ENCODE peak calls at places on chromosomes 5 and 9, in seven cellular contexts. One of them, this sample, is unnamed.

GRCh38 chr9:4936277-4936676 is 48.8 kb upstream of the JAK2 start:
- DNase-seq in cardiac fibroblast: no peak
- DNase-seq in fibroblast of lung: no peak
- DNase-seq in neural progenitor cell: no peak
- DNase-seq in mucosa of descending colon: no peak
- DNase-seq in A549: no peak
- DNase-seq in fibroblast of the aortic adventitia: no peak
- DNase-seq in this sample: no peak

GRCh38 chr5:156479864-156480263 is 152.9 kb downstream of the SGCD start:
- DNase-seq in cardiac fibroblast: peak; percentile 37
- DNase-seq in fibroblast of lung: peak; percentile 98
- DNase-seq in neural progenitor cell: no peak
- DNase-seq in mucosa of descending colon: no peak
- DNase-seq in A549: peak; percentile 16
- DNase-seq in fibroblast of the aortic adventitia: peak; percentile 71
- DNase-seq in this sample: peak; percentile 64

GRCh38 chr9:109733690-109734089 is 46.3 kb upstream of the PALM2AKAP2 start:
- DNase-seq in cardiac fibroblast: peak; percentile 75
- DNase-seq in fibroblast of lung: peak; percentile 87
- DNase-seq in neural progenitor cell: no peak
- DNase-seq in mucosa of descending colon: no peak
- DNase-seq in A549: no peak
- DNase-seq in fibroblast of the aortic adventitia: peak; percentile 70
- DNase-seq in this sample: no peak

GRCh38 chr9:89937051-89937450 is 332.2 kb downstream of the GADD45G start:
- DNase-seq in cardiac fibroblast: no peak
- DNase-seq in fibroblast of lung: no peak
- DNase-seq in neural progenitor cell: no peak
- DNase-seq in mucosa of descending colon: no peak
- DNase-seq in A549: no peak
- DNase-seq in fibroblast of the aortic adventitia: no peak
- DNase-seq in this sample: no peak

GRCh38 chr5:178404987-178405386 is 172.4 kb upstream of the PHYKPL start:
- DNase-seq in cardiac fibroblast: no peak
- DNase-seq in fibroblast of lung: no peak
- DNase-seq in neural progenitor cell: no peak
- DNase-seq in mucosa of descending colon: no peak
- DNase-seq in A549: no peak
- DNase-seq in fibroblast of the aortic adventitia: no peak
- DNase-seq in this sample: no peak

GRCh38 chr5:174167080-174167910 is 121.8 kb downstream of the NSG2 start:
- DNase-seq in cardiac fibroblast: no peak
- DNase-seq in fibroblast of lung: no peak
- DNase-seq in neural progenitor cell: no peak
- DNase-seq in mucosa of descending colon: no peak
- DNase-seq in A549: no peak
- DNase-seq in fibroblast of the aortic adventitia: no peak
- DNase-seq in this sample: no peak

GRCh38 chr9:93326056-93326455 is 125.4 kb upstream of the FAM120A start:
- DNase-seq in cardiac fibroblast: no peak
- DNase-seq in fibroblast of lung: no peak
- DNase-seq in neural progenitor cell: no peak
- DNase-seq in mucosa of descending colon: no peak
- DNase-seq in A549: peak; percentile 23
- DNase-seq in fibroblast of the aortic adventitia: no peak
- DNase-seq in this sample: no peak

GRCh38 chr5:140690376-140690932 is 716 bp downstream of the HARS1 start:
- DNase-seq in cardiac fibroblast: no peak
- DNase-seq in fibroblast of lung: no peak
- DNase-seq in neural progenitor cell: no peak
- DNase-seq in mucosa of descending colon: no peak
- DNase-seq in A549: no peak
- DNase-seq in fibroblast of the aortic adventitia: no peak
- DNase-seq in this sample: no peak

GRCh38 chr9:126906086-126906485 is 8.5 kb upstream of the RALGPS1 start:
- DNase-seq in cardiac fibroblast: no peak
- DNase-seq in fibroblast of lung: no peak
- DNase-seq in neural progenitor cell: no peak
- DNase-seq in mucosa of descending colon: no peak
- DNase-seq in A549: no peak
- DNase-seq in fibroblast of the aortic adventitia: no peak
- DNase-seq in this sample: no peak

GRCh38 chr5:143976055-143976454 is 164.1 kb downstream of the HMHB1 start:
- DNase-seq in cardiac fibroblast: no peak
- DNase-seq in fibroblast of lung: no peak
- DNase-seq in neural progenitor cell: no peak
- DNase-seq in mucosa of descending colon: no peak
- DNase-seq in A549: no peak
- DNase-seq in fibroblast of the aortic adventitia: no peak
- DNase-seq in this sample: no peak

GRCh38 chr5:132961887-132962286 is 1.5 kb downstream of the AFF4 start:
- DNase-seq in cardiac fibroblast: peak; percentile 74
- DNase-seq in fibroblast of lung: peak; percentile 73
- DNase-seq in neural progenitor cell: no peak
- DNase-seq in mucosa of descending colon: no peak
- DNase-seq in A549: no peak
- DNase-seq in fibroblast of the aortic adventitia: peak; percentile 74
- DNase-seq in this sample: no peak

GRCh38 chr5:82512025-82512424 is 233.9 kb upstream of the RPS23 start:
- DNase-seq in cardiac fibroblast: peak; percentile 21
- DNase-seq in fibroblast of lung: no peak
- DNase-seq in neural progenitor cell: no peak
- DNase-seq in mucosa of descending colon: no peak
- DNase-seq in A549: no peak
- DNase-seq in fibroblast of the aortic adventitia: no peak
- DNase-seq in this sample: no peak

GRCh38 chr5:87385794-87386193 is 26.9 kb downstream of the CCNH start:
- DNase-seq in cardiac fibroblast: no peak
- DNase-seq in fibroblast of lung: no peak
- DNase-seq in neural progenitor cell: no peak
- DNase-seq in mucosa of descending colon: no peak
- DNase-seq in A549: no peak
- DNase-seq in fibroblast of the aortic adventitia: no peak
- DNase-seq in this sample: no peak

GRCh38 chr9:92242115-92242778 is 51.2 kb downstream of the IARS1 start:
- DNase-seq in cardiac fibroblast: peak; percentile 93
- DNase-seq in fibroblast of lung: peak; percentile 93
- DNase-seq in neural progenitor cell: peak; percentile 43
- DNase-seq in mucosa of descending colon: no peak
- DNase-seq in A549: peak; percentile 28
- DNase-seq in fibroblast of the aortic adventitia: peak; percentile 73
- DNase-seq in this sample: peak; percentile 39

GRCh38 chr9:91033802-91034201 is 232.2 kb downstream of the SYK start:
- DNase-seq in cardiac fibroblast: peak; percentile 22
- DNase-seq in fibroblast of lung: no peak
- DNase-seq in neural progenitor cell: peak; percentile 48
- DNase-seq in mucosa of descending colon: peak; percentile 63
- DNase-seq in A549: peak; percentile 57
- DNase-seq in fibroblast of the aortic adventitia: no peak
- DNase-seq in this sample: no peak

GRCh38 chr5:56192246-56192645 is 40.9 kb downstream of the ANKRD55 start:
- DNase-seq in cardiac fibroblast: no peak
- DNase-seq in fibroblast of lung: no peak
- DNase-seq in neural progenitor cell: no peak
- DNase-seq in mucosa of descending colon: no peak
- DNase-seq in A549: no peak
- DNase-seq in fibroblast of the aortic adventitia: no peak
- DNase-seq in this sample: no peak

GRCh38 chr9:93670208-93671029 is 94.0 kb downstream of the PHF2 start:
- DNase-seq in cardiac fibroblast: peak; percentile 29
- DNase-seq in fibroblast of lung: peak; percentile 14
- DNase-seq in neural progenitor cell: no peak
- DNase-seq in mucosa of descending colon: no peak
- DNase-seq in A549: no peak
- DNase-seq in fibroblast of the aortic adventitia: peak; percentile 27
- DNase-seq in this sample: no peak

GRCh38 chr9:78397045-78397843 is 100.3 kb downstream of the PSAT1 start:
- DNase-seq in cardiac fibroblast: no peak
- DNase-seq in fibroblast of lung: no peak
- DNase-seq in neural progenitor cell: peak; percentile 41
- DNase-seq in mucosa of descending colon: no peak
- DNase-seq in A549: no peak
- DNase-seq in fibroblast of the aortic adventitia: no peak
- DNase-seq in this sample: no peak

GRCh38 chr5:113487411-113487778 is 858 bp downstream of the MCC start:
- DNase-seq in cardiac fibroblast: peak; percentile 28
- DNase-seq in fibroblast of lung: peak; percentile 18
- DNase-seq in neural progenitor cell: peak; percentile 42
- DNase-seq in mucosa of descending colon: no peak
- DNase-seq in A549: peak; percentile 3
- DNase-seq in fibroblast of the aortic adventitia: peak; percentile 23
- DNase-seq in this sample: no peak

GRCh38 chr5:55896663-55897062 is 45.5 kb downstream of the IL31RA start:
- DNase-seq in cardiac fibroblast: peak; percentile 25
- DNase-seq in fibroblast of lung: peak; percentile 34
- DNase-seq in neural progenitor cell: no peak
- DNase-seq in mucosa of descending colon: no peak
- DNase-seq in A549: no peak
- DNase-seq in fibroblast of the aortic adventitia: peak; percentile 45
- DNase-seq in this sample: no peak

GRCh38 chr9:5389109-5389732 is 48.5 kb downstream of the PLGRKT start:
- DNase-seq in cardiac fibroblast: peak; percentile 86
- DNase-seq in fibroblast of lung: peak; percentile 78
- DNase-seq in neural progenitor cell: no peak
- DNase-seq in mucosa of descending colon: no peak
- DNase-seq in A549: no peak
- DNase-seq in fibroblast of the aortic adventitia: peak; percentile 65
- DNase-seq in this sample: peak; percentile 54

GRCh38 chr5:180832638-180833068 is 28.4 kb downstream of the ZFP62 start:
- DNase-seq in cardiac fibroblast: no peak
- DNase-seq in fibroblast of lung: no peak
- DNase-seq in neural progenitor cell: no peak
- DNase-seq in mucosa of descending colon: no peak
- DNase-seq in A549: no peak
- DNase-seq in fibroblast of the aortic adventitia: no peak
- DNase-seq in this sample: no peak

GRCh38 chr9:137049544-137050449 is 3.8 kb upstream of the NPDC1 start:
- DNase-seq in cardiac fibroblast: peak; percentile 46
- DNase-seq in fibroblast of lung: peak; percentile 58
- DNase-seq in neural progenitor cell: peak; percentile 86
- DNase-seq in mucosa of descending colon: peak; percentile 77
- DNase-seq in A549: peak; percentile 70
- DNase-seq in fibroblast of the aortic adventitia: peak; percentile 41
- DNase-seq in this sample: no peak

GRCh38 chr5:145946112-145946861 is 9.9 kb downstream of the SH3RF2 start:
- DNase-seq in cardiac fibroblast: peak; percentile 62
- DNase-seq in fibroblast of lung: peak; percentile 71
- DNase-seq in neural progenitor cell: no peak
- DNase-seq in mucosa of descending colon: no peak
- DNase-seq in A549: peak; percentile 66
- DNase-seq in fibroblast of the aortic adventitia: peak; percentile 62
- DNase-seq in this sample: peak; percentile 26

GRCh38 chr9:105361873-105362272 is 86.0 kb upstream of the FSD1L start:
- DNase-seq in cardiac fibroblast: no peak
- DNase-seq in fibroblast of lung: no peak
- DNase-seq in neural progenitor cell: no peak
- DNase-seq in mucosa of descending colon: no peak
- DNase-seq in A549: no peak
- DNase-seq in fibroblast of the aortic adventitia: no peak
- DNase-seq in this sample: no peak

DNA sequence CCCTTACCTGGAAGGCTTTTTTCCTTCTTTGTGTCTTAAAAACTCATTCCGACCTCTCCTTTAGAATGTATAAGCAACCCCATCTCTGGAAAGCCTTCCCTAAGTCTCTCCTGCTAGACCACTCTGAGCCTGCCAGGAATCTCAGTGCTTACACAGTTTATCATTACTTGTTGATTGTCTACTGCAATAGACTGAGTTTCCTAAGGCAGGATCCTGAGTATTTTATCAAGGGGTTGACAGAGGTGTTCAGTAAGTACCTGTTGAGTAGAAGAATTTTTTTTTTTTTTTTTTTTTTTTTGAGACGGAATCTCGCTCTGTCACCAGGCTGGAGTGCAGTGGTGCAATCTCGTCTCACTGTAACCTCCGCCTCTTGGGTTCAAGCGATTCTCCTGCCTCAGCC is 2.6 kb upstream of the TJP2 start:
- DNase-seq in cardiac fibroblast: no peak
- DNase-seq in fibroblast of lung: no peak
- DNase-seq in neural progenitor cell: no peak
- DNase-seq in mucosa of descending colon: no peak
- DNase-seq in A549: no peak
- DNase-seq in fibroblast of the aortic adventitia: no peak
- DNase-seq in this sample: no peak
- TF ChIP-seq CTCF in cardiac fibroblast: no peak
- TF ChIP-seq CTCF in fibroblast of lung: no peak
- TF ChIP-seq CTCF in neural progenitor cell: no peak
- TF ChIP-seq CTCF in mucosa of descending colon: no peak
- TF ChIP-seq CTCF in A549: no peak
- TF ChIP-seq CTCF in fibroblast of the aortic adventitia: no peak
- TF ChIP-seq CTCF in this sample: no peak

DNA sequence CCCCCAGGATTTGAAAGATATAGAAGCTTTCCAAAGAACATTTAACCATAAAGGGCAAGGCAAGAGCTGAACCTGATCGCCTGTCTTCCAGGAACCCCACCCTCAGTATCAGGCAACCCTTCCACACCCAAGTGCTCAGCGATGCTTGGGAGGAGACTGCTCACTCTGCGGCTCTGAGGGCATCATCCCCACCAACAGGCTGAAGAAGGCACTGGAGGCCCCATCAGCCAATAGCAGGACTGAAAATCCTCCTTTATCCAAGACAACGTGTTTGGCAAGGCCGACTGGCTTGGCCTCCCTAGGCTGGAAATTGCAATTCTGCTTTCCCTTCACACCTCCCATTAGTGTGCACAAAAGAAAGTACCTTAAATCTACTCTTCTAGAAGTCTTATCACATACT is 1.4 kb upstream of the PPP2CA start:
- DNase-seq in cardiac fibroblast: no peak
- DNase-seq in fibroblast of lung: no peak
- DNase-seq in neural progenitor cell: peak; percentile 71
- DNase-seq in mucosa of descending colon: peak; percentile 60
- DNase-seq in A549: peak; percentile 64
- DNase-seq in fibroblast of the aortic adventitia: peak; percentile 53
- DNase-seq in this sample: no peak
- TF ChIP-seq CTCF in cardiac fibroblast: no peak
- TF ChIP-seq CTCF in fibroblast of lung: no peak
- TF ChIP-seq CTCF in neural progenitor cell: peak; percentile 25
- TF ChIP-seq CTCF in mucosa of descending colon: no peak
- TF ChIP-seq CTCF in A549: no peak
- TF ChIP-seq CTCF in fibroblast of the aortic adventitia: peak; percentile 26
- TF ChIP-seq CTCF in this sample: no peak

GRCh38 chr9:130896233-130897012 is at the start of gene QRFP:
- DNase-seq in cardiac fibroblast: no peak
- DNase-seq in fibroblast of lung: no peak
- DNase-seq in neural progenitor cell: no peak
- DNase-seq in mucosa of descending colon: peak; percentile 52
- DNase-seq in A549: no peak
- DNase-seq in fibroblast of the aortic adventitia: no peak
- DNase-seq in this sample: no peak
- TF ChIP-seq CTCF in cardiac fibroblast: no peak
- TF ChIP-seq CTCF in fibroblast of lung: no peak
- TF ChIP-seq CTCF in neural progenitor cell: no peak
- TF ChIP-seq CTCF in mucosa of descending colon: no peak
- TF ChIP-seq CTCF in A549: no peak
- TF ChIP-seq CTCF in fibroblast of the aortic adventitia: no peak
- TF ChIP-seq CTCF in this sample: no peak

DNA sequence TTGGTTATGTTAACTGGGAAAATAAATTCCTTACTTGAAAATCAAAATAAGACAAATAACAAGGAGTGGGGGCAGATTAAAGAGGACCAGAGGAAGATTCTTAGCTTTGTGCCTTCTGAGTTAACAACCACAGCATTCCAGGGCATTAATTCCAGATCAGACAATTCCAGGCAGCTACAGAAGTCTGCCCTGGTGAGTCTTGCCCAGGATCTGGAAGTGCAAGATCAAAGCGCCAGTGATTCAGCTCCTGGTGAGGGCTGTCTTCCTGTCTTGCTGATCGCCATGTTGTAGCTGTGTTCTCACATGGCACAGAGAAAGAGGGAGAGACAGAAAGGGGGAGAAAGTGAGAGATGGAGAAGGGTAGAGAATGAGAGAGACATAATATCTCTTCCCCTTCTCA is 65.6 kb downstream of the ANXA2R start:
- DNase-seq in cardiac fibroblast: no peak
- DNase-seq in fibroblast of lung: no peak
- DNase-seq in neural progenitor cell: no peak
- DNase-seq in mucosa of descending colon: no peak
- DNase-seq in A549: no peak
- DNase-seq in fibroblast of the aortic adventitia: no peak
- DNase-seq in this sample: no peak
- TF ChIP-seq CTCF in cardiac fibroblast: no peak
- TF ChIP-seq CTCF in fibroblast of lung: no peak
- TF ChIP-seq CTCF in neural progenitor cell: no peak
- TF ChIP-seq CTCF in mucosa of descending colon: no peak
- TF ChIP-seq CTCF in A549: no peak
- TF ChIP-seq CTCF in fibroblast of the aortic adventitia: no peak
- TF ChIP-seq CTCF in this sample: no peak

This sample was measured in AG04450.